ENCODE peak calls at places on chromosomes 5 and 9, in ten cellular contexts. Z, N, W, M, L, D, Q, C, U and R are unnamed samples.

GRCh38 chr9:76576344-76576743 is 117.4 kb downstream of the GCNT1 start:
- DNase-seq in N (no peak), Z (no peak), M (peak), L (peak), D (no peak), Q (peak), W (peak), C (no peak), U (no peak), R (peak)

GRCh38 chr5:121630402-121630801 is 221.3 kb upstream of the FTMT start:
- DNase-seq in L (no peak), M (peak), Q (peak), D (no peak), W (no peak), U (no peak), C (no peak), Z (no peak), N (no peak), R (no peak)

GRCh38 chr5:170120576-170120975 is 14.9 kb downstream of the FOXI1 start:
- DNase-seq in Q (peak), Z (no peak), U (no peak), L (no peak), M (no peak), C (no peak), W (no peak), D (no peak), N (no peak), R (no peak)

GRCh38 chr9:114889802-114890224 is 40.6 kb downstream of the TNFSF8 start:
- DNase-seq in U (no peak), C (no peak), N (no peak), Z (no peak), Q (no peak), L (peak), D (no peak), M (no peak), W (no peak), R (no peak)

GRCh38 chr9:16092627-16093091 is 539.8 kb downstream of the CCDC171 start:
- DNase-seq in C (no peak), L (no peak), U (no peak), M (peak), N (no peak), Z (no peak), W (no peak), Q (peak), D (peak), R (no peak)

GRCh38 chr5:128225245-128226030 is 141.9 kb downstream of the SLC12A2 start:
- DNase-seq in N (no peak), U (no peak), Q (no peak), Z (no peak), C (no peak), L (no peak), D (no peak), W (no peak), M (no peak), R (no peak)

GRCh38 chr9:36327903-36328302 is 69.7 kb upstream of the GNE start:
- DNase-seq in C (no peak), Q (peak), N (no peak), W (no peak), L (no peak), Z (no peak), M (peak), U (no peak), D (no peak), R (no peak)

GRCh38 chr5:68229416-68229815 is 13.9 kb downstream of the PIK3R1 start:
- DNase-seq in C (no peak), L (no peak), U (no peak), Q (no peak), D (no peak), W (no peak), Z (no peak), N (no peak), M (no peak), R (no peak)

GRCh38 chr9:18595597-18595996 is 121.6 kb downstream of the ADAMTSL1 start:
- DNase-seq in Q (peak), D (no peak), U (no peak), M (no peak), L (no peak), N (no peak), W (no peak), C (no peak), Z (no peak), R (no peak)

GRCh38 chr9:33443047-33443446 is 4.3 kb downstream of the AQP3 start:
- DNase-seq in Z (no peak), D (no peak), U (no peak), M (no peak), Q (peak), C (no peak), L (peak), W (no peak), N (no peak), R (no peak)

GRCh38 chr5:29720954-29721353 is 1472.5 kb upstream of the CDH6 start:
- DNase-seq in W (no peak), L (no peak), D (no peak), N (no peak), Z (no peak), C (no peak), Q (no peak), M (no peak), U (no peak), R (no peak)

GRCh38 chr5:33761139-33761538 is 130.7 kb downstream of the ADAMTS12 start:
- DNase-seq in Z (no peak), U (no peak), W (no peak), D (peak), M (no peak), L (no peak), Q (no peak), C (no peak), N (no peak), R (no peak)

GRCh38 chr9:84187090-84187489 is 153.5 kb downstream of the SLC28A3 start:
- DNase-seq in Z (no peak), W (no peak), C (no peak), U (no peak), D (no peak), M (no peak), Q (no peak), L (no peak), N (no peak), R (no peak)

GRCh38 chr9:6564370-6564769 is 81.2 kb downstream of the GLDC start:
- DNase-seq in U (no peak), W (no peak), N (no peak), L (no peak), M (no peak), D (no peak), Z (no peak), Q (peak), C (no peak), R (no peak)

GRCh38 chr5:171437286-171437821 is 17.9 kb downstream of the FGF18 start:
- DNase-seq in D (no peak), C (no peak), L (peak), Z (no peak), Q (no peak), M (no peak), N (peak), W (no peak), U (no peak), R (no peak)

GRCh38 chr9:35711501-35712428 is 20.2 kb downstream of the TLN1 start:
- DNase-seq in D (no peak), W (peak), U (no peak), L (no peak), N (no peak), M (no peak), Z (no peak), Q (no peak), C (no peak), R (peak)

GRCh38 chr9:70052768-70053167 is 9.1 kb downstream of the MAMDC2 start:
- DNase-seq in Q (no peak), C (no peak), M (no peak), D (no peak), Z (no peak), U (no peak), W (no peak), N (no peak), L (no peak), R (no peak)

GRCh38 chr9:89600831-89601230 is 4.0 kb upstream of the GADD45G start:
- DNase-seq in M (no peak), W (no peak), Q (no peak), D (no peak), Z (no peak), U (no peak), L (no peak), C (no peak), N (no peak), R (no peak)

GRCh38 chr9:120397453-120397852 is 182.5 kb downstream of the CDK5RAP2 start:
- DNase-seq in W (no peak), C (no peak), Q (peak), U (no peak), L (no peak), Z (no peak), M (no peak), N (no peak), D (no peak), R (no peak)

GRCh38 chr9:37001461-37001860 is 32.6 kb downstream of the PAX5 start:
- DNase-seq in N (peak), M (no peak), Q (no peak), W (no peak), D (no peak), L (no peak), C (no peak), U (no peak), Z (no peak), R (no peak)

GRCh38 chr5:90932052-90932699 is 373.6 kb downstream of the ADGRV1 start:
- DNase-seq in D (peak), N (peak), C (peak), U (peak), M (peak), L (no peak), W (peak), Q (peak), Z (peak), R (peak)

GRCh38 chr5:159576902-159577301 is 246.6 kb upstream of the IL12B start:
- DNase-seq in N (no peak), U (no peak), L (no peak), Q (peak), W (no peak), C (no peak), M (no peak), Z (no peak), D (no peak), R (no peak)

GRCh38 chr5:65030056-65030455 is 261.3 kb downstream of the CWC27 start:
- DNase-seq in D (no peak), W (no peak), L (no peak), U (no peak), C (no peak), N (no peak), Q (no peak), Z (no peak), M (no peak), R (no peak)

GRCh38 chr9:129185991-129186390 is 7.9 kb upstream of the IER5L start:
- DNase-seq in Z (no peak), M (no peak), L (no peak), Q (no peak), U (no peak), N (no peak), W (no peak), C (no peak), D (no peak), R (no peak)

GRCh38 chr5:88889165-88890069 is 6.4 kb upstream of the MEF2C start:
- DNase-seq in D (peak), M (peak), Z (peak), W (peak), U (no peak), L (peak), Q (peak), C (peak), N (peak), R (peak)

GRCh38 chr9:98192503-98193335 is at the start of gene CORO2A:
- DNase-seq in D (peak), Z (peak), W (peak), C (peak), N (peak), Q (peak), M (peak), U (peak), L (peak), R (peak)

GRCh38 chr5:79225026-79225425 is 10.9 kb upstream of the JMY start:
- DNase-seq in Q (peak), Z (no peak), M (no peak), W (no peak), N (no peak), L (no peak), D (no peak), C (no peak), U (no peak), R (no peak)

GRCh38 chr5:154802050-154802449 is 46.9 kb downstream of the LARP1 start:
- DNase-seq in Z (no peak), U (no peak), D (no peak), W (no peak), L (no peak), C (no peak), N (no peak), M (no peak), Q (no peak), R (no peak)

GRCh38 chr9:27181381-27181780 is 72.4 kb downstream of the TEK start:
- DNase-seq in M (no peak), U (no peak), L (no peak), W (no peak), C (no peak), Q (peak), Z (no peak), N (no peak), D (no peak), R (no peak)

GRCh38 chr9:133294257-133294656 is 19.3 kb upstream of the ABO start:
- DNase-seq in C (no peak), N (no peak), M (no peak), U (no peak), L (no peak), Q (no peak), D (no peak), Z (no peak), W (no peak), R (no peak)

GRCh38 chr5:180605554-180606214 is 14.4 kb upstream of the SCGB3A1 start:
- DNase-seq in N (peak), C (peak), L (peak), W (peak), U (peak), D (peak), Z (peak), M (peak), Q (peak), R (peak)

GRCh38 chr5:42767491-42768105 is 11.0 kb downstream of the CCDC152 start:
- DNase-seq in M (peak), N (no peak), Q (peak), W (peak), L (no peak), Z (no peak), U (no peak), D (no peak), C (no peak), R (peak)
- TF ChIP-seq CTCF in M (peak), N (peak), Q (peak), W (peak), L (peak), Z (peak), U (peak), D (peak), C (peak), R (peak)

DNA sequence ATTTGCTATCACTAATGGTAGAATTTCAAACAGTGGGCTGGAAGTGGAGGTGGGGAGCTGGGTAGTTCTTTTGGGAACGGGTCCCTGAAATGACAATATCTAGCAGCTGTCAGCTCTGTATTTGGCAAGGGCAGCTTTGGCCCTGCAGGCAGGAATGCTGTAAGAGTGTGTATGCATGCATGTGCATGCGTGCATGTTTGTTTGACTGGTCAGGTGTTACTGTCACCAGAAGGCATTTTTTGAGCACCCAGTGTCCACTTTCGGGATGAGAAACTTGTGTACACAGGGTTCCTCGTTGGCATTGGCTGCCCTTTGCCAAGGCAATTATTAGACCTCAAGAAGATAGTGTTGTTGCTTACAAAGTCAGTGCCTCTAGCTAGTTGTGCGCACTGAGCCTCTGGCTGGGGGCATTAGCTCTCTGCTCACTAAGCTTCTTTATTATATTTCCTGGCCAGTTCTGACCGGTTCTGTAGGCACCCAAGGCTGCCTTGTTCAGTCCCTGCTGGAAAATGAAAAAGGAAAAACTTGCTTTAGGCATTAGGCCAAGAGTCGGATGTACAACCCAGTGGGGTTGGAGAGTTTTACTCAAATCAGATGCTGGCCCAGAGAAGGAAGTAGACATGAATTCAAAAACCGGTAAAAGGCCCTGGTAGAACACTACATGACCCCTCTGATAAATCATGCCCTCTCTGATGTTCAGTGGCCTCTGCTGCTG is 2.0 kb downstream of the CYFIP2 start:
- DNase-seq in Q (no peak), D (no peak), L (no peak), U (no peak), C (no peak), M (no peak), N (no peak), W (no peak), Z (no peak), R (no peak)
- TF ChIP-seq CTCF in Q (no peak), D (no peak), L (no peak), U (no peak), C (peak), M (no peak), N (no peak), W (no peak), Z (no peak), R (no peak)

DNA sequence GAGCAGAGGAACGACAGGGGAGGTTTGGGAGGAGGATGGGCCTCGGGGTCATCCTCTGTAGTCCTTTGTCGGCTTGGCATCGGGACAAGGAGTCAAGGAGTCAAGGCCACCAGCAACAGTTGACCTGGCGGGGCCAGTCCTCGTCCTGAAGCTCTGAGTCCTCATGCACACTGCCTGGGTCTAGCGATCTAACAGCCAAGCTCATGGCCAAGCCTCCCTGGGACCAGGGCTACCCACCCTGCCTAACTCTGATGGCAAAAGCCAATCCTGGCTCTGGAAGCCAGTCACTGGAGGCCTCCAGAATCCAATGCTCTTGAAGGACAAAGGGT is 49.8 kb downstream of the CAMK2A start:
- DNase-seq in U (no peak), N (no peak), Z (no peak), W (no peak), L (no peak), M (no peak), Q (no peak), C (no peak), D (no peak), R (no peak)
- TF ChIP-seq CTCF in U (no peak), N (no peak), Z (no peak), W (no peak), L (no peak), M (no peak), Q (no peak), C (no peak), D (no peak), R (no peak)

DNA sequence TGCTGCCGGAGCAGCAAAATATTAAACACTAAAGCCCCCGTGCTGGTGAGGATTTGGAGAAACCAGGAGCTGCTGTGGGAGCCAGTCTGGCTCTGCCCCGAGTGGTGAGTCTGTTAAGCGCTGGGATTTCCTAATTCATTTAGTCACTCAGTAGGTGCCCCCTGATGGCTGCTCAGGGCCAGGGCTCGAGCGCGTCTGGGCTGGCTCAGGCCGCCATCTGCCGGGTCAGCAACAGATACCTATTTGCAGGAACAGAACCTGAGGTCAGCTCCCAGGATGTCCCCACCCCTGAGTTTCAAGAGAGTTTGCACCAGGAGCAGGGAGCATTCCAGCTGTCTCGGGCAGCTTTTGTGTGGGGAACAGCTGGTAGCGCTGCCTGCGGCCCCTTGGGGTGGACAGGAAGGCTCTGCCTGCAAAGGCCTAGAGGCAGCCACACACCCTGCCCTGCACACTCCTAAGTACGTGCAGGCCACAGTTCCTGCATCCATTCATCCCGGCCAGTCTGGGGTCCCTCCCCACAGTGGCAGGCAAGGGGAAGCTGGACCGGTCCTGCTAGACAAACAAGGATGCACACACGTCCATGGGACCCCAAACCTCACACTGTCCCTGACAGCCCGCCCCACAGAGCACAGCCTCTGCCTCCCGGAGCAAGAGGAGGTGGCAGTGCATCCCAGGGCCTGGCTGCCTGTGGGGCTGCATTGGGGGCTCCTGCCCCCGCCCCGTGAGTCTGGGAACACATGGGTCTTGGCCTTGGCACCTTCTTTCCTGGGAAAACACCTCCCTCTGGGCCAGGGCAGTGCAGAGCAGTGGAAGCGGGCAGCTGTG is 83.7 kb downstream of the ADAMTS2 start:
- DNase-seq in W (no peak), Z (peak), N (peak), M (peak), L (no peak), Q (peak), C (peak), D (peak), U (no peak), R (no peak)
- TF ChIP-seq CTCF in W (no peak), Z (no peak), N (peak), M (peak), L (no peak), Q (peak), C (peak), D (peak), U (no peak), R (no peak)

GRCh38 chr5:116668361-116668760 is 93.7 kb upstream of the SEMA6A start:
- DNase-seq in M (no peak), N (no peak), Z (no peak), W (no peak), D (no peak), Q (no peak), U (no peak), C (no peak), L (no peak), R (no peak)
- TF ChIP-seq CTCF in M (no peak), N (no peak), Z (no peak), W (no peak), D (no peak), Q (no peak), U (no peak), C (no peak), L (no peak), R (no peak)